ENCODE peak calls at places on chromosomes 3 and 15, in five cellular contexts. One of them, this sample, is unnamed.

GRCh38 chr15:69035205-69035917 is 20.9 kb downstream of the NOX5 start:
- DNase-seq in stimulated activated CD8-positive, alpha-beta memory T cell treated with anti-CD3 and anti-CD28 coated beads, Interleukin-7, amount 100 ng/mL, for 4 hours: no peak
- DNase-seq in colonic mucosa: peak
- DNase-seq in tibial artery: no peak
- DNase-seq in endothelial cell: peak
- DNase-seq in this sample: no peak

GRCh38 chr3:128493221-128494151 is 485 bp upstream of the GATA2 start:
- DNase-seq in stimulated activated CD8-positive, alpha-beta memory T cell treated with anti-CD3 and anti-CD28 coated beads, Interleukin-7, amount 100 ng/mL, for 4 hours: no peak
- DNase-seq in colonic mucosa: no peak
- DNase-seq in tibial artery: peak
- DNase-seq in endothelial cell: no peak
- DNase-seq in this sample: no peak

GRCh38 chr15:50758712-50759205 is 6.7 kb downstream of the SPPL2A start:
- DNase-seq in stimulated activated CD8-positive, alpha-beta memory T cell treated with anti-CD3 and anti-CD28 coated beads, Interleukin-7, amount 100 ng/mL, for 4 hours: no peak
- DNase-seq in colonic mucosa: no peak
- DNase-seq in tibial artery: no peak
- DNase-seq in endothelial cell: no peak
- DNase-seq in this sample: no peak

GRCh38 chr3:146128179-146128578 is 32.8 kb downstream of the PLOD2 start:
- DNase-seq in stimulated activated CD8-positive, alpha-beta memory T cell treated with anti-CD3 and anti-CD28 coated beads, Interleukin-7, amount 100 ng/mL, for 4 hours: no peak
- DNase-seq in colonic mucosa: no peak
- DNase-seq in tibial artery: no peak
- DNase-seq in endothelial cell: no peak
- DNase-seq in this sample: no peak

GRCh38 chr3:143216709-143217182 is 97.2 kb downstream of the CHST2 start:
- DNase-seq in stimulated activated CD8-positive, alpha-beta memory T cell treated with anti-CD3 and anti-CD28 coated beads, Interleukin-7, amount 100 ng/mL, for 4 hours: no peak
- DNase-seq in colonic mucosa: no peak
- DNase-seq in tibial artery: no peak
- DNase-seq in endothelial cell: no peak
- DNase-seq in this sample: no peak

GRCh38 chr3:169365993-169366915 is 297.3 kb downstream of the MECOM start:
- DNase-seq in stimulated activated CD8-positive, alpha-beta memory T cell treated with anti-CD3 and anti-CD28 coated beads, Interleukin-7, amount 100 ng/mL, for 4 hours: no peak
- DNase-seq in colonic mucosa: no peak
- DNase-seq in tibial artery: no peak
- DNase-seq in endothelial cell: no peak
- DNase-seq in this sample: no peak

GRCh38 chr3:146967786-146968185 is 362.6 kb upstream of the PLSCR5 start:
- DNase-seq in stimulated activated CD8-positive, alpha-beta memory T cell treated with anti-CD3 and anti-CD28 coated beads, Interleukin-7, amount 100 ng/mL, for 4 hours: no peak
- DNase-seq in colonic mucosa: no peak
- DNase-seq in tibial artery: no peak
- DNase-seq in endothelial cell: no peak
- DNase-seq in this sample: no peak

GRCh38 chr3:45992820-45993219 is 2.8 kb downstream of the FYCO1 start:
- DNase-seq in stimulated activated CD8-positive, alpha-beta memory T cell treated with anti-CD3 and anti-CD28 coated beads, Interleukin-7, amount 100 ng/mL, for 4 hours: no peak
- DNase-seq in colonic mucosa: no peak
- DNase-seq in tibial artery: no peak
- DNase-seq in endothelial cell: no peak
- DNase-seq in this sample: no peak

GRCh38 chr3:192207661-192208060 is 519.7 kb downstream of the FGF12 start:
- DNase-seq in stimulated activated CD8-positive, alpha-beta memory T cell treated with anti-CD3 and anti-CD28 coated beads, Interleukin-7, amount 100 ng/mL, for 4 hours: no peak
- DNase-seq in colonic mucosa: no peak
- DNase-seq in tibial artery: no peak
- DNase-seq in endothelial cell: no peak
- DNase-seq in this sample: peak

GRCh38 chr3:129398803-129399144 is 29.7 kb downstream of the EFCAB12 start:
- DNase-seq in stimulated activated CD8-positive, alpha-beta memory T cell treated with anti-CD3 and anti-CD28 coated beads, Interleukin-7, amount 100 ng/mL, for 4 hours: no peak
- DNase-seq in colonic mucosa: peak
- DNase-seq in tibial artery: no peak
- DNase-seq in endothelial cell: peak
- DNase-seq in this sample: no peak

GRCh38 chr3:151837057-151837456 is 23.1 kb downstream of the AADAC start:
- DNase-seq in stimulated activated CD8-positive, alpha-beta memory T cell treated with anti-CD3 and anti-CD28 coated beads, Interleukin-7, amount 100 ng/mL, for 4 hours: no peak
- DNase-seq in colonic mucosa: no peak
- DNase-seq in tibial artery: no peak
- DNase-seq in endothelial cell: no peak
- DNase-seq in this sample: no peak

GRCh38 chr15:83300826-83301225 is 16.4 kb upstream of the BNC1 start:
- DNase-seq in stimulated activated CD8-positive, alpha-beta memory T cell treated with anti-CD3 and anti-CD28 coated beads, Interleukin-7, amount 100 ng/mL, for 4 hours: no peak
- DNase-seq in colonic mucosa: no peak
- DNase-seq in tibial artery: no peak
- DNase-seq in endothelial cell: no peak
- DNase-seq in this sample: no peak

GRCh38 chr3:115418583-115418982 is 204.7 kb upstream of the GAP43 start:
- DNase-seq in stimulated activated CD8-positive, alpha-beta memory T cell treated with anti-CD3 and anti-CD28 coated beads, Interleukin-7, amount 100 ng/mL, for 4 hours: no peak
- DNase-seq in colonic mucosa: no peak
- DNase-seq in tibial artery: no peak
- DNase-seq in endothelial cell: peak
- DNase-seq in this sample: no peak

GRCh38 chr3:37197810-37198371 is 23.5 kb upstream of the LRRFIP2 start:
- DNase-seq in stimulated activated CD8-positive, alpha-beta memory T cell treated with anti-CD3 and anti-CD28 coated beads, Interleukin-7, amount 100 ng/mL, for 4 hours: no peak
- DNase-seq in colonic mucosa: no peak
- DNase-seq in tibial artery: no peak
- DNase-seq in endothelial cell: no peak
- DNase-seq in this sample: no peak

GRCh38 chr3:179867961-179868360 is 168.8 kb downstream of the PEX5L start:
- DNase-seq in stimulated activated CD8-positive, alpha-beta memory T cell treated with anti-CD3 and anti-CD28 coated beads, Interleukin-7, amount 100 ng/mL, for 4 hours: no peak
- DNase-seq in colonic mucosa: no peak
- DNase-seq in tibial artery: no peak
- DNase-seq in endothelial cell: no peak
- DNase-seq in this sample: no peak

GRCh38 chr15:37931868-37932267 is 2.6 kb upstream of the TMCO5A start:
- DNase-seq in stimulated activated CD8-positive, alpha-beta memory T cell treated with anti-CD3 and anti-CD28 coated beads, Interleukin-7, amount 100 ng/mL, for 4 hours: no peak
- DNase-seq in colonic mucosa: no peak
- DNase-seq in tibial artery: no peak
- DNase-seq in endothelial cell: no peak
- DNase-seq in this sample: no peak

GRCh38 chr3:105731686-105732085 is 137.1 kb downstream of the CBLB start:
- DNase-seq in stimulated activated CD8-positive, alpha-beta memory T cell treated with anti-CD3 and anti-CD28 coated beads, Interleukin-7, amount 100 ng/mL, for 4 hours: no peak
- DNase-seq in colonic mucosa: no peak
- DNase-seq in tibial artery: no peak
- DNase-seq in endothelial cell: no peak
- DNase-seq in this sample: no peak

GRCh38 chr15:70628542-70628941 is 134.8 kb downstream of the UACA start:
- DNase-seq in stimulated activated CD8-positive, alpha-beta memory T cell treated with anti-CD3 and anti-CD28 coated beads, Interleukin-7, amount 100 ng/mL, for 4 hours: no peak
- DNase-seq in colonic mucosa: no peak
- DNase-seq in tibial artery: no peak
- DNase-seq in endothelial cell: no peak
- DNase-seq in this sample: no peak

GRCh38 chr3:78066287-78066686 is 1026.4 kb downstream of the ROBO2 start:
- DNase-seq in stimulated activated CD8-positive, alpha-beta memory T cell treated with anti-CD3 and anti-CD28 coated beads, Interleukin-7, amount 100 ng/mL, for 4 hours: no peak
- DNase-seq in colonic mucosa: no peak
- DNase-seq in tibial artery: no peak
- DNase-seq in endothelial cell: no peak
- DNase-seq in this sample: no peak

GRCh38 chr15:56804908-56805307 is 71.6 kb upstream of the ZNF280D start:
- DNase-seq in stimulated activated CD8-positive, alpha-beta memory T cell treated with anti-CD3 and anti-CD28 coated beads, Interleukin-7, amount 100 ng/mL, for 4 hours: no peak
- DNase-seq in colonic mucosa: no peak
- DNase-seq in tibial artery: no peak
- DNase-seq in endothelial cell: no peak
- DNase-seq in this sample: no peak

GRCh38 chr15:49468440-49468839 is 45.4 kb downstream of the FGF7 start:
- DNase-seq in stimulated activated CD8-positive, alpha-beta memory T cell treated with anti-CD3 and anti-CD28 coated beads, Interleukin-7, amount 100 ng/mL, for 4 hours: no peak
- DNase-seq in colonic mucosa: no peak
- DNase-seq in tibial artery: no peak
- DNase-seq in endothelial cell: no peak
- DNase-seq in this sample: no peak

This sample was measured in heart right ventricle.